ENCODE peak calls at places on chromosomes 1 and 21, in nine cellular contexts. L is uterus; Y is lung; I is hepatocyte; W is CD8-positive, alpha-beta memory T cell; X is neuronal stem cell; G is HFF-Myc; A is CD8-positive, alpha-beta T cell; K is fibroblast of villous mesenchyme. U is an unnamed sample.

GRCh38 chr1:65079941-65080340 is 68.1 kb upstream of the AK4 start:
- DNase-seq in X (no peak), G (no peak), Y (no peak), A (no peak), I (no peak), L (no peak), W (no peak), K (no peak), U (no peak)

GRCh38 chr1:192756847-192757246 is 52.0 kb upstream of the RGS2 start:
- DNase-seq in K (no peak), L (no peak), A (no peak), I (no peak), G (no peak), Y (peak; percentile 35), X (no peak), W (no peak), U (no peak)

GRCh38 chr21:38506606-38507331 is 8.5 kb upstream of the ERG start:
- DNase-seq in K (peak; percentile 13), I (no peak), W (no peak), A (no peak), Y (no peak), L (no peak), G (no peak), X (no peak), U (no peak)

GRCh38 chr21:43851593-43851992 is 13.4 kb upstream of the AGPAT3 start:
- DNase-seq in K (no peak), I (no peak), W (no peak), G (no peak), A (no peak), L (no peak), X (no peak), Y (no peak), U (no peak)

GRCh38 chr1:153548722-153549695 is at the start of gene S100A3:
- DNase-seq in I (peak; percentile 73), W (no peak), K (peak; percentile 92), Y (no peak), A (no peak), X (no peak), G (no peak), L (peak; percentile 81), U (no peak)

GRCh38 chr1:244161111-244161510 is 110.0 kb downstream of the ZBTB18 start:
- DNase-seq in I (no peak), W (no peak), G (no peak), X (no peak), L (no peak), Y (no peak), K (no peak), A (no peak), U (peak; percentile 76)

GRCh38 chr1:180773210-180773865 is 139.4 kb upstream of the KIAA1614 start:
- DNase-seq in X (no peak), I (no peak), A (no peak), K (peak; percentile 13), L (no peak), Y (no peak), W (no peak), G (no peak), U (no peak)

GRCh38 chr1:58580186-58580585 is 3.1 kb upstream of the TACSTD2 start:
- DNase-seq in L (no peak), K (peak; percentile 50), Y (no peak), A (no peak), X (no peak), W (no peak), G (no peak), I (no peak), U (no peak)

GRCh38 chr1:223401873-223402789 is 8.9 kb downstream of the CCDC185 start:
- DNase-seq in I (no peak), L (no peak), Y (no peak), G (no peak), X (no peak), K (peak; percentile 61), W (no peak), A (no peak), U (no peak)

GRCh38 chr1:227889047-227889862 is 58.5 kb downstream of the WNT9A start:
- DNase-seq in L (no peak), A (no peak), K (no peak), W (no peak), X (no peak), G (no peak), I (peak; percentile 6), Y (no peak), U (no peak)

GRCh38 chr21:16741228-16741665 is 771.6 kb upstream of the CXADR start:
- DNase-seq in K (no peak), X (no peak), L (peak; percentile 72), W (no peak), Y (no peak), I (no peak), A (no peak), G (no peak), U (no peak)

DNA sequence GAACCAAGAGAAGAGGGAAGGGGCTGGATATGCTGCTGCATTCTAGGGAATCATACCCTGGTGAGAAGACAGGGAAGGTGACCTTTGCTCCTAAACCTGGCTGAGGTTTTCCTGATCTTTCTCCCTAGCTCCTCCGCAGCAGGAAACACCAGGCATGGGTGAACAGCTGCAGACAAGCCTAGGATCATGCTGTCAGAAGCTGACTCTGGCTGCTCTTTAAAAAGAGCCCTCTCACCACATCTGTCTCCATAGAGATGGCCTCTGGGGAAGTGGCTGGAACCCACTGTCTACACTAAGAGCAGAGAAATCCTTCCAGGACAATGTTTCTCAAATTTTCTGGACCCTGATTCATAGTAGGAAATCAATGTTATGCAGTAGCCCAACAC is 57.6 kb downstream of the CD34 start:
- DNase-seq in K (peak; percentile 47), Y (no peak), W (no peak), I (no peak), X (no peak), L (no peak), G (no peak), A (no peak), U (no peak)
- H3K4me3 ChIP-seq in K (no peak overlapping the region), Y (no peak overlapping the region), W (no peak overlapping the region), I (no peak overlapping the region), X (no peak overlapping the region), L (no peak overlapping the region), G (no peak overlapping the region), A (no peak overlapping the region), U (no peak overlapping the region)

GRCh38 chr1:13643017-13643416 is 57.0 kb upstream of the PRDM2 start:
- DNase-seq in Y (no peak), W (no peak), X (no peak), A (no peak), G (no peak), I (no peak), K (no peak), L (no peak), U (no peak)
- H3K4me3 ChIP-seq in Y (no peak overlapping the region), W (no peak overlapping the region), X (no peak overlapping the region), A (no peak overlapping the region), G (no peak overlapping the region), I (no peak overlapping the region), K (no peak overlapping the region), L (no peak overlapping the region), U (no peak overlapping the region)

GRCh38 chr21:33780631-33781030 is 135.0 kb downstream of the ATP5PO start:
- DNase-seq in X (no peak), L (no peak), A (no peak), W (no peak), G (no peak), K (peak; percentile 46), Y (no peak), I (no peak), U (no peak)

GRCh38 chr21:33783173-33783572 is 132.4 kb downstream of the ATP5PO start:
- DNase-seq in Y (no peak), A (no peak), X (no peak), I (no peak), G (no peak), L (no peak), K (no peak), W (no peak), U (no peak)

DNA sequence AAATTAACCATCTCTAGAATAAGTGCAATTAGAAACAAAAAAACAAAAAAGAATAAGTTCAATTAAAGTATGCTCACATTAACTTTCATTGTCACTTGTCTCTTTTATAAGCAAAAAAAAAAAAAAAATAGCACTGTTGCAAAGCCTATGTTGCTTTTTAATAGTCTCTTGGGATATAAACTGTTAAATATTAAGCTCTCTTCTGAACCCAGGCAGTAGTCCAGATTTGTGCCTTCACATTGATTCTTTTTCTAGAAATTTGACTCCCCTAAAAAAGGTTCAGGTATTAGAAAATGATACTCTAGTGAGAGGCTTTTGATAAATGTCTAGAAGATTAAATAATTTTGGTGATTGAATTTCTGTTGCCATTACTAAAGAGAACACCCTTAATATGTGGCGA is 132.0 kb downstream of the ATP5PO start:
- DNase-seq in G (no peak), X (no peak), Y (no peak), A (no peak), K (no peak), L (no peak), W (no peak), I (no peak), U (no peak)
- H3K4me3 ChIP-seq in G (no peak overlapping the region), X (no peak overlapping the region), Y (no peak overlapping the region), A (no peak overlapping the region), K (no peak overlapping the region), L (no peak overlapping the region), W (no peak overlapping the region), I (no peak overlapping the region), U (no peak overlapping the region)

GRCh38 chr1:12081648-12082396 is 18.7 kb downstream of the TNFRSF8 start:
- DNase-seq in L (no peak), Y (no peak), K (no peak), W (no peak), G (no peak), X (no peak), I (no peak), A (no peak), U (no peak)
- H3K4me3 ChIP-seq in L (no peak overlapping the region), Y (no peak overlapping the region), K (no peak overlapping the region), W (no peak overlapping the region), G (no peak overlapping the region), X (peak overlapping the region; percentile 40), I (no peak overlapping the region), A (no peak overlapping the region), U (no peak overlapping the region)

GRCh38 chr1:21666572-21667320 is 2.4 kb downstream of the RAP1GAP start:
- DNase-seq in I (no peak), L (peak; percentile 9), W (no peak), A (no peak), K (no peak), Y (no peak), X (no peak), G (no peak), U (no peak)
- H3K4me3 ChIP-seq in I (no peak overlapping the region), L (no peak overlapping the region), W (no peak overlapping the region), A (no peak overlapping the region), K (no peak overlapping the region), Y (no peak overlapping the region), X (no peak overlapping the region), G (no peak overlapping the region), U (no peak overlapping the region)

GRCh38 chr1:85198864-85199263 is 2.0 kb downstream of the SYDE2 start:
- DNase-seq in G (no peak), I (no peak), A (no peak), Y (no peak), L (no peak), X (no peak), K (no peak), W (no peak), U (no peak)
- H3K4me3 ChIP-seq in G (peak overlapping the region; percentile 86), I (peak overlapping the region; percentile 92), A (no peak overlapping the region), Y (no peak overlapping the region), L (peak overlapping the region; percentile 92), X (no peak overlapping the region), K (peak overlapping the region; percentile 95), W (no peak overlapping the region), U (no peak overlapping the region)

U was measured in NT2/D1.